ENCODE peak calls at places on chromosomes 12 and 14, in four cellular contexts. I is NCI-H1092; U is fibroblast of lung; X is CD8-positive, alpha-beta memory T cell. V is an unnamed sample.

GRCh38 chr12:22533155-22533554 is 11.2 kb downstream of the C2CD5 start:
- DNase-seq in X (no peak), I (no peak), U (no peak), V (no peak)

GRCh38 chr12:6694701-6695100 is 5.5 kb upstream of the ZNF384 start:
- DNase-seq in U (no peak), X (no peak), I (no peak), V (no peak)

GRCh38 chr14:88592016-88592415 is 29.2 kb downstream of the ZC3H14 start:
- DNase-seq in U (no peak), X (no peak), I (no peak), V (no peak)

GRCh38 chr12:27236498-27236897 is 7.6 kb upstream of the STK38L start:
- DNase-seq in X (no peak), U (peak), I (no peak), V (peak)

GRCh38 chr12:93191956-93192355 is 185.8 kb upstream of the NUDT4 start:
- DNase-seq in X (no peak), I (no peak), U (peak), V (peak)

GRCh38 chr14:52949711-52950409 is 990 bp downstream of the FERMT2 start:
- DNase-seq in I (no peak), U (peak), X (peak), V (peak)

GRCh38 chr14:96246535-96246839 is 9.5 kb upstream of the BDKRB1 start:
- DNase-seq in U (peak), I (no peak), X (no peak), V (peak)

GRCh38 chr12:507261-507853 is 47.6 kb downstream of the B4GALNT3 start:
- DNase-seq in I (no peak), X (no peak), U (no peak), V (no peak)

GRCh38 chr14:50762001-50762930 is 68.7 kb downstream of the NIN start:
- DNase-seq in I (no peak), X (no peak), U (peak), V (peak)

GRCh38 chr12:75480469-75480949 is at the start of gene GLIPR1:
- DNase-seq in X (peak), U (peak), I (no peak), V (peak)

GRCh38 chr12:262817-263216 is at the start of gene SLC6A13:
- DNase-seq in U (peak), X (no peak), I (no peak), V (no peak)

GRCh38 chr14:54529811-54530210 is 20.1 kb downstream of the CGRRF1 start:
- DNase-seq in U (peak), I (no peak), X (no peak), V (peak)

GRCh38 chr14:101563654-101564443 is 2.6 kb downstream of the DIO3 start:
- DNase-seq in X (no peak), U (no peak), I (no peak), V (no peak)

GRCh38 chr12:62726471-62726980 is 208.4 kb downstream of the PPM1H start:
- DNase-seq in I (no peak), X (no peak), U (no peak), V (no peak)

GRCh38 chr14:89443002-89443660 is 26.1 kb upstream of the FOXN3 start:
- DNase-seq in X (no peak), I (no peak), U (peak), V (peak)

GRCh38 chr14:72553161-72553560 is 340.7 kb downstream of the DPF3 start:
- DNase-seq in U (peak), X (no peak), I (no peak), V (no peak)

GRCh38 chr12:97396989-97397388 is 65.6 kb upstream of the RMST start:
- DNase-seq in I (no peak), U (no peak), X (no peak), V (no peak)

GRCh38 chr12:14238224-14238792 is 127.2 kb upstream of the ATF7IP start:
- DNase-seq in U (no peak), X (peak), I (no peak), V (peak)

GRCh38 chr14:78985668-78986073 is 815.5 kb downstream of the NRXN3 start:
- DNase-seq in I (no peak), X (no peak), U (peak), V (no peak)

GRCh38 chr14:38065101-38065762 is 142.5 kb upstream of the SSTR1 start:
- DNase-seq in U (no peak), X (peak), I (no peak), V (no peak)

GRCh38 chr14:69285661-69286255 is 25.8 kb downstream of the GALNT16 start:
- DNase-seq in U (no peak), I (no peak), X (no peak), V (no peak)

GRCh38 chr12:69566603-69567002 is 18.7 kb upstream of the CCT2 start:
- DNase-seq in I (no peak), U (no peak), X (no peak), V (no peak)

GRCh38 chr12:98980508-98980907 is 335.4 kb downstream of the APAF1 start:
- DNase-seq in U (no peak), I (no peak), X (no peak), V (no peak)

GRCh38 chr12:62866451-62867082 is 68.4 kb downstream of the PPM1H start:
- DNase-seq in I (no peak), X (no peak), U (peak), V (peak)

GRCh38 chr14:68282479-68283377 is 463.1 kb downstream of the RAD51B start:
- DNase-seq in U (no peak), I (no peak), X (peak), V (no peak)

GRCh38 chr14:50834802-50835276 is 3.9 kb upstream of the NIN start:
- DNase-seq in X (no peak), I (no peak), U (no peak), V (no peak)

GRCh38 chr12:2051700-2052625 is 824 bp upstream of the CACNA1C start:
- DNase-seq in X (no peak), I (no peak), U (no peak), V (peak)

GRCh38 chr12:75705749-75706719 is 194.6 kb upstream of the KRR1 start:
- DNase-seq in U (peak), I (no peak), X (no peak), V (peak)

GRCh38 chr12:104604070-104604994 is 147.6 kb downstream of the CHST11 start:
- DNase-seq in U (peak), X (no peak), I (no peak), V (peak)

GRCh38 chr12:86254399-86255107 is 1.6 kb downstream of the MGAT4C start:
- DNase-seq in I (no peak), X (no peak), U (peak), V (no peak)

GRCh38 chr12:132713123-132713522 is 2.5 kb downstream of the PGAM5 start:
- DNase-seq in U (no peak), I (no peak), X (no peak), V (no peak)

GRCh38 chr14:81669308-81669707 is 135.7 kb upstream of the SEL1L start:
- DNase-seq in X (no peak), I (no peak), U (no peak), V (no peak)

GRCh38 chr12:23133471-23133870 is 508.5 kb downstream of the ETNK1 start:
- DNase-seq in X (no peak), U (no peak), I (no peak), V (no peak)

GRCh38 chr14:74083784-74084276 is 423 bp downstream of the ALDH6A1 start:
- DNase-seq in U (no peak), I (no peak), X (no peak), V (no peak)

GRCh38 chr14:23365353-23366162 is 586 bp upstream of the EFS start:
- DNase-seq in U (peak), X (no peak), I (no peak), V (peak)

GRCh38 chr14:88848571-88848970 is 24.1 kb downstream of the TTC8 start:
- DNase-seq in X (no peak), U (peak), I (no peak), V (peak)

GRCh38 chr12:65937181-65937641 is 112.9 kb downstream of the HMGA2 start:
- DNase-seq in U (peak), I (no peak), X (no peak), V (peak)

V was measured in EL.